ENCODE peak calls at places on chromosome 18, in ten cellular contexts. E, A, V, G, Z, B, U, W, O and N are unnamed samples.

GRCh38 chr18:55252053-55252675 is 292.9 kb upstream of the CCDC68 start:
- DNase-seq in E (no peak), A (no peak), V (peak), G (no peak), Z (no peak), B (no peak), U (no peak), W (no peak), O (no peak), N (no peak)

GRCh38 chr18:50944245-50944917 is 23.5 kb upstream of the ELAC1 start:
- DNase-seq in E (no peak), A (no peak), V (no peak), G (no peak), Z (no peak), B (no peak), U (no peak), W (no peak), O (no peak), N (no peak)

GRCh38 chr18:26417190-26417589 is 131.2 kb downstream of the KCTD1 start:
- DNase-seq in E (no peak), A (no peak), V (no peak), G (no peak), Z (no peak), B (no peak), U (no peak), W (no peak), O (no peak), N (no peak)

GRCh38 chr18:32289480-32290075 is 99.7 kb downstream of the MEP1B start:
- DNase-seq in E (no peak), A (peak), V (peak), G (no peak), Z (peak), B (no peak), U (peak), W (peak), O (peak), N (peak)

GRCh38 chr18:51196811-51197660 is 445 bp downstream of the MEX3C start:
- DNase-seq in E (peak), A (no peak), V (peak), G (no peak), Z (no peak), B (peak), U (no peak), W (no peak), O (peak), N (peak)

GRCh38 chr18:11750581-11751304 is 61.7 kb downstream of the GNAL start:
- DNase-seq in E (no peak), A (no peak), V (no peak), G (no peak), Z (no peak), B (no peak), U (no peak), W (no peak), O (no peak), N (no peak)

GRCh38 chr18:48263913-48264506 is 145.2 kb downstream of the ZBTB7C start:
- DNase-seq in E (no peak), A (no peak), V (peak), G (no peak), Z (no peak), B (no peak), U (no peak), W (no peak), O (no peak), N (no peak)

GRCh38 chr18:944440-944839 is 39.8 kb downstream of the ADCYAP1 start:
- DNase-seq in E (no peak), A (no peak), V (peak), G (no peak), Z (no peak), B (no peak), U (peak), W (no peak), O (no peak), N (no peak)

GRCh38 chr18:7871560-7872456 is 304.7 kb downstream of the PTPRM start:
- DNase-seq in E (no peak), A (no peak), V (no peak), G (no peak), Z (no peak), B (no peak), U (no peak), W (no peak), O (no peak), N (no peak)

GRCh38 chr18:77055429-77056310 is 76.9 kb downstream of the MBP start:
- DNase-seq in E (no peak), A (peak), V (no peak), G (peak), Z (no peak), B (no peak), U (no peak), W (no peak), O (peak), N (peak)

GRCh38 chr18:2002178-2002577 is 569.1 kb downstream of the METTL4 start:
- DNase-seq in E (no peak), A (no peak), V (no peak), G (no peak), Z (no peak), B (no peak), U (no peak), W (no peak), O (no peak), N (no peak)

GRCh38 chr18:28411806-28412205 is 234.9 kb upstream of the CDH2 start:
- DNase-seq in E (no peak), A (no peak), V (peak), G (no peak), Z (peak), B (no peak), U (no peak), W (no peak), O (no peak), N (no peak)

GRCh38 chr18:78579449-78579848 is 400.2 kb upstream of the SALL3 start:
- DNase-seq in E (no peak), A (no peak), V (no peak), G (no peak), Z (no peak), B (no peak), U (no peak), W (no peak), O (no peak), N (no peak)

GRCh38 chr18:79644666-79645057 is 34.9 kb upstream of the CTDP1 start:
- DNase-seq in E (no peak), A (no peak), V (no peak), G (no peak), Z (no peak), B (no peak), U (no peak), W (no peak), O (no peak), N (no peak)

GRCh38 chr18:28884304-28884703 is 707.4 kb upstream of the CDH2 start:
- DNase-seq in E (no peak), A (no peak), V (peak), G (no peak), Z (no peak), B (no peak), U (no peak), W (no peak), O (no peak), N (no peak)

GRCh38 chr18:39455300-39455699 is 1889.7 kb upstream of the CELF4 start:
- DNase-seq in E (no peak), A (no peak), V (peak), G (no peak), Z (no peak), B (no peak), U (no peak), W (no peak), O (no peak), N (no peak)

GRCh38 chr18:13241083-13241892 is 22.7 kb downstream of the LDLRAD4 start:
- DNase-seq in E (no peak), A (no peak), V (no peak), G (peak), Z (peak), B (no peak), U (no peak), W (no peak), O (no peak), N (no peak)

GRCh38 chr18:75247601-75248421 is 37.2 kb downstream of the TSHZ1 start:
- DNase-seq in E (no peak), A (no peak), V (peak), G (no peak), Z (no peak), B (no peak), U (no peak), W (peak), O (no peak), N (peak)

GRCh38 chr18:73408434-73408833 is 540.6 kb upstream of the NETO1 start:
- DNase-seq in E (no peak), A (no peak), V (peak), G (no peak), Z (no peak), B (no peak), U (no peak), W (no peak), O (no peak), N (no peak)

GRCh38 chr18:58541789-58542425 is 87.0 kb downstream of the ALPK2 start:
- DNase-seq in E (no peak), A (no peak), V (peak), G (no peak), Z (no peak), B (no peak), U (peak), W (no peak), O (no peak), N (no peak)

GRCh38 chr18:66079401-66079800 is 328.6 kb downstream of the CDH7 start:
- DNase-seq in E (no peak), A (no peak), V (no peak), G (no peak), Z (no peak), B (no peak), U (no peak), W (no peak), O (no peak), N (no peak)

GRCh38 chr18:26159353-26159752 is 25.7 kb downstream of the PSMA8 start:
- DNase-seq in E (no peak), A (no peak), V (no peak), G (no peak), Z (no peak), B (no peak), U (peak), W (no peak), O (no peak), N (no peak)

GRCh38 chr18:36340232-36340631 is 42.7 kb downstream of the FHOD3 start:
- DNase-seq in E (no peak), A (no peak), V (no peak), G (no peak), Z (no peak), B (no peak), U (no peak), W (peak), O (no peak), N (no peak)